ENCODE peak calls at places on chromosomes 5 and 9, in five cellular contexts. One of them, this sample, is unnamed.

GRCh38 chr5:85000671-85001070 is 616.0 kb upstream of the EDIL3 start:
- DNase-seq in H9: no peak
- DNase-seq in hepatocyte: no peak
- DNase-seq in AG04450: no peak
- DNase-seq in neural crest cell: no peak
- DNase-seq in this sample: no peak

GRCh38 chr9:104863180-104863883 is 64.6 kb downstream of the ABCA1 start:
- DNase-seq in neural crest cell: peak; percentile 35
- DNase-seq in hepatocyte: peak; percentile 78
- DNase-seq in H9: peak; percentile 63
- DNase-seq in AG04450: peak; percentile 78
- DNase-seq in this sample: no peak

GRCh38 chr5:137605377-137605776 is 106.3 kb upstream of the SPOCK1 start:
- DNase-seq in H9: no peak
- DNase-seq in hepatocyte: no peak
- DNase-seq in neural crest cell: no peak
- DNase-seq in AG04450: no peak
- DNase-seq in this sample: no peak

GRCh38 chr9:4742246-4742645 is 1.2 kb upstream of the AK3 start:
- DNase-seq in hepatocyte: no peak
- DNase-seq in AG04450: no peak
- DNase-seq in H9: no peak
- DNase-seq in neural crest cell: no peak
- DNase-seq in this sample: no peak

GRCh38 chr5:116388564-116389258 is 185.9 kb downstream of the SEMA6A start:
- DNase-seq in hepatocyte: no peak
- DNase-seq in H9: peak; percentile 68
- DNase-seq in AG04450: no peak
- DNase-seq in neural crest cell: no peak
- DNase-seq in this sample: peak; percentile 36

GRCh38 chr9:91182429-91182828 is 179.3 kb downstream of the AUH start:
- DNase-seq in AG04450: no peak
- DNase-seq in hepatocyte: peak; percentile 62
- DNase-seq in neural crest cell: no peak
- DNase-seq in H9: no peak
- DNase-seq in this sample: no peak

GRCh38 chr9:112765281-112765680 is 14.7 kb downstream of the SNX30 start:
- DNase-seq in hepatocyte: no peak
- DNase-seq in AG04450: no peak
- DNase-seq in H9: no peak
- DNase-seq in neural crest cell: no peak
- DNase-seq in this sample: no peak

GRCh38 chr9:89039664-89040063 is 48.4 kb downstream of the S1PR3 start:
- DNase-seq in neural crest cell: no peak
- DNase-seq in H9: no peak
- DNase-seq in AG04450: no peak
- DNase-seq in hepatocyte: no peak
- DNase-seq in this sample: no peak

GRCh38 chr5:149434162-149435014 is 55.3 kb upstream of the IL17B start:
- DNase-seq in neural crest cell: peak; percentile 74
- DNase-seq in hepatocyte: peak; percentile 83
- DNase-seq in H9: peak; percentile 81
- DNase-seq in AG04450: peak; percentile 76
- DNase-seq in this sample: peak; percentile 78

GRCh38 chr9:72602629-72603028 is 81.2 kb downstream of the TMC1 start:
- DNase-seq in AG04450: no peak
- DNase-seq in H9: no peak
- DNase-seq in hepatocyte: no peak
- DNase-seq in neural crest cell: no peak
- DNase-seq in this sample: no peak

GRCh38 chr5:67842806-67843205 is 372.8 kb upstream of the PIK3R1 start:
- DNase-seq in AG04450: no peak
- DNase-seq in H9: peak; percentile 55
- DNase-seq in hepatocyte: peak; percentile 12
- DNase-seq in neural crest cell: no peak
- DNase-seq in this sample: peak; percentile 87
- TF ChIP-seq CTCF in AG04450: peak; percentile 25
- TF ChIP-seq CTCF in H9: peak; percentile 61
- TF ChIP-seq CTCF in hepatocyte: no peak
- TF ChIP-seq CTCF in neural crest cell: peak; percentile 53
- TF ChIP-seq CTCF in this sample: peak; percentile 77

GRCh38 chr9:121704281-121704680 is 52.8 kb downstream of the DAB2IP start:
- DNase-seq in H9: no peak
- DNase-seq in neural crest cell: no peak
- DNase-seq in AG04450: no peak
- DNase-seq in hepatocyte: no peak
- DNase-seq in this sample: no peak

GRCh38 chr9:121700831-121701419 is 49.5 kb downstream of the DAB2IP start:
- DNase-seq in neural crest cell: no peak
- DNase-seq in hepatocyte: no peak
- DNase-seq in AG04450: no peak
- DNase-seq in H9: no peak
- DNase-seq in this sample: peak; percentile 43

GRCh38 chr9:121701736-121702261 is 50.4 kb downstream of the DAB2IP start:
- DNase-seq in AG04450: no peak
- DNase-seq in neural crest cell: no peak
- DNase-seq in hepatocyte: no peak
- DNase-seq in H9: no peak
- DNase-seq in this sample: no peak

GRCh38 chr9:121700165-121700830 is 48.9 kb downstream of the DAB2IP start:
- DNase-seq in neural crest cell: peak; percentile 31
- DNase-seq in hepatocyte: peak; percentile 64
- DNase-seq in H9: peak; percentile 71
- DNase-seq in AG04450: no peak
- DNase-seq in this sample: peak; percentile 74

DNA sequence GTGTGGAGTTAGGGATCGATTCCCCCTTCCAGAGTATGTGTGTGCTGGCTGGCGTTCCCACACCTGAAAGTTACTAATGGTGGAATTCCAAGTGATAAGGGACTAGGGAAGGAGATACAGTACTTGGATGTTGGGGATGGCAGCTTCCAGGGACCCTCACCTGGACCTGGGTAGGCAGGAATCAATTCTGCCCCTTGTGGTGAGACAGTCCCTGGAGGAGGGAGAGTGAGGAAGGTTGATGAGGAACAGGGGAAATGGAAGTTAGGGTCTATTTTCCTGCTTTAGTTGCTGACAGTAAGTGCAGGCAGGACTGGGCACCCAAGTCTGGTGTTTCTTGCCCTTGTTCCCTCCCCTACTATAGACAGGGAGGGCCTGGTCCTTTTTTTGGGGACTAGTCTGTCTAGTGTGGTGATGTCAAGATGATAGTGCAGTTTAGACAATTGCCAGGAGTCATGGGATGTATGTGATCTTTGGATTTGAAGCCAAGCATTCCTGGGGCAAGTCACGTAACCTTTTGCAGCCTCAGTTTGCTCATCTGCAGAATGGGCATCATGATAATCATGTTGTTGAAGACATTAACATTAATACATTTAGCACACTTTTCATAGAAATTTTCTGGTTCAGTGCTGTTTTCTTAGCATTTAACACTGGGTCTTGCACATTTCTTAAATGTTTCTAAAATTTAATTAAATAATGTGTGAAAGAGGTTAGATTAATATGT is 51.7 kb downstream of the DAB2IP start:
- DNase-seq in hepatocyte: no peak
- DNase-seq in AG04450: no peak
- DNase-seq in neural crest cell: no peak
- DNase-seq in H9: no peak
- DNase-seq in this sample: no peak
- TF ChIP-seq CTCF in hepatocyte: no peak
- TF ChIP-seq CTCF in AG04450: peak; percentile 9
- TF ChIP-seq CTCF in neural crest cell: peak; percentile 32
- TF ChIP-seq CTCF in H9: peak; percentile 59
- TF ChIP-seq CTCF in this sample: no peak

GRCh38 chr9:136014928-136015633 is 53.9 kb upstream of the UBAC1 start:
- DNase-seq in hepatocyte: no peak
- DNase-seq in AG04450: no peak
- DNase-seq in neural crest cell: no peak
- DNase-seq in H9: no peak
- DNase-seq in this sample: peak; percentile 12
- TF ChIP-seq CTCF in hepatocyte: no peak
- TF ChIP-seq CTCF in AG04450: no peak
- TF ChIP-seq CTCF in neural crest cell: no peak
- TF ChIP-seq CTCF in H9: no peak
- TF ChIP-seq CTCF in this sample: no peak

GRCh38 chr9:33927694-33928093 is 110.7 kb downstream of the UBE2R2 start:
- DNase-seq in neural crest cell: no peak
- DNase-seq in AG04450: no peak
- DNase-seq in hepatocyte: no peak
- DNase-seq in H9: no peak
- DNase-seq in this sample: no peak

GRCh38 chr9:33926746-33927485 is 110.0 kb downstream of the UBE2R2 start:
- DNase-seq in hepatocyte: no peak
- DNase-seq in H9: no peak
- DNase-seq in neural crest cell: no peak
- DNase-seq in AG04450: no peak
- DNase-seq in this sample: no peak

GRCh38 chr9:33923998-33924701 is 107.2 kb downstream of the UBE2R2 start:
- DNase-seq in hepatocyte: no peak
- DNase-seq in H9: no peak
- DNase-seq in AG04450: no peak
- DNase-seq in neural crest cell: no peak
- DNase-seq in this sample: no peak

GRCh38 chr9:33923079-33923478 is 106.1 kb downstream of the UBE2R2 start:
- DNase-seq in neural crest cell: no peak
- DNase-seq in H9: no peak
- DNase-seq in hepatocyte: no peak
- DNase-seq in AG04450: no peak
- DNase-seq in this sample: no peak

GRCh38 chr9:33924978-33925797 is 108.2 kb downstream of the UBE2R2 start:
- DNase-seq in hepatocyte: peak; percentile 68
- DNase-seq in AG04450: peak; percentile 16
- DNase-seq in neural crest cell: peak; percentile 59
- DNase-seq in H9: peak; percentile 76
- DNase-seq in this sample: peak; percentile 63
- TF ChIP-seq CTCF in hepatocyte: peak; percentile 63
- TF ChIP-seq CTCF in AG04450: peak; percentile 75
- TF ChIP-seq CTCF in neural crest cell: peak; percentile 65
- TF ChIP-seq CTCF in H9: peak; percentile 81
- TF ChIP-seq CTCF in this sample: peak; percentile 49

DNA sequence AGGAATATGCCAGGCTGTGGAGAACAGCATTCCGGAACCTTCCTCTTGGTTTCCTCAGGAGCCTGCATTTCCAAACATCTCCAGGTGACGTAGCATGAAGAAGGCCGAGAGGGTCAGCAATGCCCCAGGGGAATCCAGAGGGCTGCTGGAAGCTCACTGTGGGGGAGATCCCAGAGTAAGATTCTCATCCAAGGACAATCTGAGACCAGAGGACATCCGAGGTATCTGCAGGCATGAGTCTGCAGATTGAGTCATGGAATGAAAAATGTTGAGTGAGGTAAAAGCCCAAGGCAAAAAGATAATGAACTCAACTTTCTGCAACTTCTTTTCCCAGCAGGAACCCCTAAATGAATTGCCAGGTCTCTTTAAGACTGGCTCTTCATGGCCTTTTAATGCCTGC is 73.5 kb downstream of the KIF4B start:
- DNase-seq in AG04450: no peak
- DNase-seq in hepatocyte: no peak
- DNase-seq in neural crest cell: no peak
- DNase-seq in H9: no peak
- DNase-seq in this sample: no peak
- TF ChIP-seq CTCF in AG04450: no peak
- TF ChIP-seq CTCF in hepatocyte: no peak
- TF ChIP-seq CTCF in neural crest cell: no peak
- TF ChIP-seq CTCF in H9: no peak
- TF ChIP-seq CTCF in this sample: no peak

GRCh38 chr9:124754289-124754688 is 16.8 kb downstream of the NR6A1 start:
- DNase-seq in neural crest cell: no peak
- DNase-seq in hepatocyte: no peak
- DNase-seq in H9: no peak
- DNase-seq in AG04450: no peak
- DNase-seq in this sample: no peak
- TF ChIP-seq CTCF in neural crest cell: peak; percentile 57
- TF ChIP-seq CTCF in hepatocyte: peak; percentile 48
- TF ChIP-seq CTCF in H9: peak; percentile 62
- TF ChIP-seq CTCF in AG04450: peak; percentile 80
- TF ChIP-seq CTCF in this sample: no peak

GRCh38 chr5:177456591-177456964 is 10.0 kb downstream of the PRR7 start:
- DNase-seq in neural crest cell: no peak
- DNase-seq in AG04450: no peak
- DNase-seq in hepatocyte: no peak
- DNase-seq in H9: no peak
- DNase-seq in this sample: no peak
- TF ChIP-seq CTCF in neural crest cell: no peak
- TF ChIP-seq CTCF in AG04450: no peak
- TF ChIP-seq CTCF in hepatocyte: no peak
- TF ChIP-seq CTCF in H9: peak; percentile 9
- TF ChIP-seq CTCF in this sample: peak; percentile 44

DNA sequence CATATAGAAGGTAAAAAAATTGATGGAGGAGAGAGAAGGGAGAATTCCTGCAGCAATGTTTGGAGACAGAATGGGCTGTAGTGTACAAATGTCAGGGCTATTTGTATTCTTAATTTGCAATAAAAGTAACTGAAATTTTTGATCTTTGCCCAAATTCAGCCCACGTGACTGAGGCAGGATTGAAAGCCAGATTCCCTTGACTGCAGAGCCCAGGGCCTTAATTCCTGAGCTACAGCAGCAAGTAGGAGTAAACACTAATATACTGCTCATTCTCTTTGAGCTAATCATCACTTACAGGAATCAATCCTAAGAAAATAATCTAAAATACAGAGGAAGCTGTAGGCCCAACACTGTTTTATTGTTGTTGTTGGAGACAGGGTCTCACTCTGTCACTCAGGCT is 5.2 kb upstream of the ANXA6 start:
- DNase-seq in hepatocyte: no peak
- DNase-seq in H9: no peak
- DNase-seq in AG04450: no peak
- DNase-seq in neural crest cell: no peak
- DNase-seq in this sample: no peak
- TF ChIP-seq CTCF in hepatocyte: no peak
- TF ChIP-seq CTCF in H9: no peak
- TF ChIP-seq CTCF in AG04450: no peak
- TF ChIP-seq CTCF in neural crest cell: no peak
- TF ChIP-seq CTCF in this sample: no peak

DNA sequence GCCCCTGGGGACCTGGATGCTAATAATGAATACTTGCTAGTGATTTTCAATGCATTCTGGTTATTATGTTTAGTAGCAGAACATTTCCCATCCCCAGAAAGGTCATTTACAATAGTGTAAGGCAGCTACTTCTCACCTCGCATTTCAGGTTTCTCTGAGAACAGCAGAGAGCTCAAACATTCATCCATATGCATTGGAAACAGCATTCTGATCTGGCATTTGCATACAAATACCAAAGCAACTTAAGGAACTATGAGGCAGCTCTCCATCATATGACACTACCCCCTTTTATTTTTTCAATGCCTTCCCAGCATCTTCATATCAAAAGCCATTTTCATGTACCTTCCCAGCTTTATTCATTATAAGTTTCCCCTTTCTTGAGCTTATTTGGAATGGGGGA is 6.4 kb downstream of the PPP2R2B start:
- DNase-seq in H9: no peak
- DNase-seq in AG04450: no peak
- DNase-seq in hepatocyte: no peak
- DNase-seq in neural crest cell: no peak
- DNase-seq in this sample: no peak
- TF ChIP-seq CTCF in H9: no peak
- TF ChIP-seq CTCF in AG04450: no peak
- TF ChIP-seq CTCF in hepatocyte: no peak
- TF ChIP-seq CTCF in neural crest cell: no peak
- TF ChIP-seq CTCF in this sample: no peak